ENCODE peak calls at places on chromosomes 6 and 20, in nine cellular contexts. M is heart left ventricle, O is nephron progenitor cell, L is mesothelial cell of epicardium, Q is right lobe of liver, Y is GM12878, R is thoracic aorta, W is BE2C, C is RWPE1. E is an unnamed sample.

GRCh38 chr6:112027942-112028674 is 25.8 kb upstream of the CCN6 start:
- DNase-seq in M (no peak), O (no peak), L (no peak), Q (no peak), Y (no peak), R (no peak), W (no peak), C (no peak), E (no peak)

GRCh38 chr6:169250660-169251059 is 3.0 kb downstream of the THBS2 start:
- DNase-seq in M (peak), O (no peak), L (no peak), Q (no peak), Y (no peak), R (no peak), W (no peak), C (peak), E (no peak)

GRCh38 chr20:771741-772464 is 3.6 kb upstream of the SLC52A3 start:
- DNase-seq in M (no peak), O (no peak), L (no peak), Q (no peak), Y (no peak), R (no peak), W (no peak), C (no peak), E (no peak)

GRCh38 chr6:73506246-73506645 is 14.6 kb downstream of the EEF1A1 start:
- DNase-seq in M (no peak), O (no peak), L (no peak), Q (no peak), Y (no peak), R (no peak), W (no peak), C (no peak), E (no peak)

GRCh38 chr20:33919653-33920052 is 74.1 kb upstream of the RALY start:
- DNase-seq in M (no peak), O (no peak), L (no peak), Q (no peak), Y (no peak), R (no peak), W (no peak), C (no peak), E (no peak)

GRCh38 chr6:150448221-150448620 is 79.4 kb downstream of the IYD start:
- DNase-seq in M (no peak), O (no peak), L (no peak), Q (no peak), Y (no peak), R (no peak), W (no peak), C (peak), E (no peak)

GRCh38 chr6:110476046-110476849 is at the start of gene SLC22A16:
- DNase-seq in M (peak), O (no peak), L (no peak), Q (peak), Y (no peak), R (no peak), W (no peak), C (no peak), E (no peak)

GRCh38 chr20:23520185-23520584 is 29.3 kb downstream of the CST8 start:
- DNase-seq in M (no peak), O (no peak), L (no peak), Q (no peak), Y (no peak), R (no peak), W (no peak), C (no peak), E (no peak)

GRCh38 chr6:166636191-166636938 is 9.3 kb upstream of the RPS6KA2 start:
- DNase-seq in M (no peak), O (no peak), L (no peak), Q (no peak), Y (no peak), R (no peak), W (no peak), C (no peak), E (no peak)

GRCh38 chr6:17705428-17705777 is 1.3 kb downstream of the NUP153 start:
- DNase-seq in M (peak), O (peak), L (no peak), Q (peak), Y (no peak), R (peak), W (peak), C (peak), E (no peak)

GRCh38 chr6:109033655-109034054 is 61.0 kb downstream of the SESN1 start:
- DNase-seq in M (no peak), O (no peak), L (no peak), Q (no peak), Y (no peak), R (no peak), W (no peak), C (no peak), E (no peak)

GRCh38 chr6:71406871-71407860 is 118.6 kb downstream of the OGFRL1 start:
- DNase-seq in M (no peak), O (no peak), L (no peak), Q (no peak), Y (no peak), R (no peak), W (no peak), C (no peak), E (no peak)

GRCh38 chr6:160249687-160250086 is 8.9 kb downstream of the SLC22A2 start:
- DNase-seq in M (no peak), O (no peak), L (no peak), Q (no peak), Y (no peak), R (no peak), W (no peak), C (no peak), E (no peak)

GRCh38 chr6:72461144-72461543 is 160.7 kb upstream of the KCNQ5 start:
- DNase-seq in M (no peak), O (no peak), L (no peak), Q (no peak), Y (no peak), R (no peak), W (no peak), C (no peak), E (no peak)

GRCh38 chr20:53935353-53936084 is 134.9 kb downstream of the BCAS1 start:
- DNase-seq in M (no peak), O (no peak), L (no peak), Q (no peak), Y (no peak), R (no peak), W (no peak), C (no peak), E (no peak)

GRCh38 chr6:145699462-145699861 is 35.9 kb downstream of the EPM2A start:
- DNase-seq in M (no peak), O (no peak), L (no peak), Q (no peak), Y (no peak), R (no peak), W (no peak), C (peak), E (no peak)

GRCh38 chr20:47792021-47792618 is 6.8 kb upstream of the SULF2 start:
- DNase-seq in M (peak), O (no peak), L (no peak), Q (no peak), Y (no peak), R (peak), W (peak), C (peak), E (no peak)

GRCh38 chr20:21229163-21229562 is 74.0 kb upstream of the XRN2 start:
- DNase-seq in M (no peak), O (no peak), L (no peak), Q (no peak), Y (no peak), R (no peak), W (no peak), C (peak), E (no peak)

GRCh38 chr6:122428781-122429180 is 29.3 kb downstream of the HSF2 start:
- DNase-seq in M (no peak), O (no peak), L (no peak), Q (no peak), Y (no peak), R (no peak), W (no peak), C (no peak), E (no peak)

GRCh38 chr6:41237128-41237527 is 9.0 kb downstream of the TREML4 start:
- DNase-seq in M (no peak), O (no peak), L (no peak), Q (no peak), Y (no peak), R (no peak), W (no peak), C (no peak), E (no peak)

GRCh38 chr6:10558575-10558974 is 37.4 kb downstream of the GCNT2 start:
- DNase-seq in M (peak), O (no peak), L (no peak), Q (no peak), Y (no peak), R (no peak), W (peak), C (no peak), E (no peak)

GRCh38 chr20:22579711-22580697 is 4.4 kb downstream of the FOXA2 start:
- DNase-seq in M (no peak), O (peak), L (no peak), Q (peak), Y (no peak), R (no peak), W (no peak), C (no peak), E (no peak)

GRCh38 chr6:136669299-136669699 is 119.1 kb upstream of the MAP7 start:
- DNase-seq in M (no peak), O (no peak), L (no peak), Q (no peak), Y (no peak), R (no peak), W (no peak), C (peak), E (no peak)

GRCh38 chr6:156795825-156796224 is 18.6 kb downstream of the ARID1B start:
- DNase-seq in M (no peak), O (no peak), L (no peak), Q (no peak), Y (no peak), R (no peak), W (peak), C (no peak), E (no peak)

GRCh38 chr20:40892642-40893041 is 136.0 kb upstream of the TOP1 start:
- DNase-seq in M (no peak), O (no peak), L (no peak), Q (no peak), Y (no peak), R (no peak), W (no peak), C (no peak), E (no peak)

GRCh38 chr6:15948930-15949900 is 179.7 kb upstream of the MYLIP start:
- DNase-seq in M (no peak), O (peak), L (no peak), Q (no peak), Y (no peak), R (no peak), W (peak), C (peak), E (no peak)

GRCh38 chr20:34974246-34974645 is 18.6 kb downstream of the MYH7B start:
- DNase-seq in M (no peak), O (no peak), L (no peak), Q (no peak), Y (no peak), R (no peak), W (no peak), C (no peak), E (no peak)

GRCh38 chr6:29958046-29958445 is 15.7 kb downstream of the HLA-A start:
- DNase-seq in M (no peak), O (no peak), L (no peak), Q (no peak), Y (no peak), R (no peak), W (no peak), C (no peak), E (no peak)

GRCh38 chr6:132919476-132919875 is 105.1 kb downstream of the RPS12 start:
- DNase-seq in M (peak), O (no peak), L (no peak), Q (peak), Y (no peak), R (no peak), W (no peak), C (peak), E (no peak)

GRCh38 chr6:65627015-65627414 is 80.0 kb downstream of the EYS start:
- DNase-seq in M (no peak), O (no peak), L (no peak), Q (no peak), Y (no peak), R (no peak), W (no peak), C (no peak), E (no peak)

GRCh38 chr6:114432380-114432779 is 89.6 kb upstream of the HS3ST5 start:
- DNase-seq in M (no peak), O (peak), L (no peak), Q (no peak), Y (no peak), R (no peak), W (peak), C (no peak), E (no peak)

GRCh38 chr20:24987244-24987643 is 5.3 kb downstream of the APMAP start:
- DNase-seq in M (peak), O (no peak), L (no peak), Q (no peak), Y (no peak), R (no peak), W (no peak), C (no peak), E (no peak)

GRCh38 chr6:158680441-158680840 is 30.6 kb downstream of the SYTL3 start:
- DNase-seq in M (no peak), O (no peak), L (no peak), Q (no peak), Y (no peak), R (no peak), W (no peak), C (no peak), E (no peak)

DNA sequence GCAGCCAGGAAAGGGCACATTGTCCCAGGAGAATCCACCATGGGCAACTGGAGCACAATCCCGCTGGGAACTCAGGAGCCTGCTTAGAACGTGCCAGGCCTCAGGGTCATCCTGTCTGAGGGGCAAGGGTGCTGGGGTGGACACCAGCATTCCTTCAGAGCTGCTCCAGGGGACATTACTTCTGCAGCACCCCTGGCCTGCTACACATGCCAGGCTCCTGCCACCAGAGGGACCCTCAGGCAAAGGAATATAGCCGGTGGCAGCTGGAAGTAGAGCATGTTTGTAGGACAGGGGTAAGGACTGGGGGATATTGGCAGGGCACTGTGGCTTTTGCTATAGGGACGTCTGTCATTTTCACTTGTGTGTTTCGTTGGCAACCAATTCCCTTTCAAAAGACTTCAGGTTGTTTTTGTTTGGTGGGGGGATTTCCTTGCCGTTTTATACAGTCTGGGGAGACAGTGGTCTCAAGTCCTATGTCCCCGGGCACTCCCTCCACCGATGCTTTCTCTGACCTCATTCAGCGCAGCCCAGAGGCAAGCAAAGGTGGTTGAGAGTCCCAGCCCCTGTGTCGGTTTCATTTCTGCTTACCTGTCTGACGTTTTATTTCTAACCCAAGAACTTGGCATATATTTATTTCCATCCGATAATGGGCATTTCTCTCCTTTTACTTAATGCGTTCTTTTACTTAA is 130.8 kb downstream of the JPH2 start:
- DNase-seq in M (no peak), O (peak), L (no peak), Q (no peak), Y (no peak), R (no peak), W (peak), C (peak), E (peak)
- TF ChIP-seq CTCF in M (peak), O (peak), L (no peak), Q (peak), Y (peak), R (no peak), W (peak), C (peak), E (peak)

DNA sequence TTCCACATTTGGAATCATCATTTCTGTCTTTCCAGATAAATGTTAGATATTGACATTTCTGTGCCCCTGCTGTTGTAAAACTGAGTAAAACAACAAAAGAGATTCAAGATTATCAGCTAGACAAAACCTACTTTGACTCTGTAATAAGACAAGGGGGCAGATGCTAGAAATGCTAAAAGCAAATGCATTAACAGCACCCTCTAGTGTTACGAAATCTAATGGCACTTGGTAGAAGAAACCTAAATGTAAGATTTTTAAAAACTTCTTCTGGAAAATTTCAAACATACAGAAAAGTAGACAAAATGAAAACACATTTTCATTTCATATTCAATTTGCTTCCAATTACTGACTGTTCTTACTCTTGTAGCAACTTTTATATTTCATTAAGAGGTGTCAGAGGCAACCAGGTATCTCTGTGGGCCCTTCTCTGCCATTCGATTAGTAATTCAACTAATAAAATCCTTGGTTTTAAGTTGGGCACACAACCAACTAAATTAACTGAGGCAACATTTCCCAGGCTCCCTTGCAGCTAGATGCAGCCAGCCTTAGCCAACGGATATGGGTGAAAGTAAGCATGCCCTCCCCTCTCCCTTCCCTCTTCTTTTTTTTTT is 45.0 kb downstream of the SLC23A2 start:
- DNase-seq in M (no peak), O (no peak), L (no peak), Q (no peak), Y (no peak), R (no peak), W (no peak), C (peak), E (no peak)
- TF ChIP-seq CTCF in M (peak), O (peak), L (peak), Q (peak), Y (peak), R (peak), W (peak), C (peak), E (peak)

GRCh38 chr6:129434091-129434490 is 275.9 kb downstream of the ARHGAP18 start:
- DNase-seq in M (no peak), O (no peak), L (no peak), Q (no peak), Y (no peak), R (no peak), W (no peak), C (no peak), E (no peak)

GRCh38 chr6:129429953-129430352 is 280.0 kb downstream of the ARHGAP18 start:
- DNase-seq in M (no peak), O (no peak), L (no peak), Q (no peak), Y (no peak), R (no peak), W (no peak), C (no peak), E (no peak)

GRCh38 chr6:129432738-129433137 is 277.2 kb downstream of the ARHGAP18 start:
- DNase-seq in M (no peak), O (no peak), L (no peak), Q (no peak), Y (no peak), R (no peak), W (no peak), C (peak), E (no peak)
- TF ChIP-seq CTCF in M (no peak), O (peak), L (no peak), Q (no peak), Y (no peak), R (no peak), W (peak), C (no peak), E (no peak)

DNA sequence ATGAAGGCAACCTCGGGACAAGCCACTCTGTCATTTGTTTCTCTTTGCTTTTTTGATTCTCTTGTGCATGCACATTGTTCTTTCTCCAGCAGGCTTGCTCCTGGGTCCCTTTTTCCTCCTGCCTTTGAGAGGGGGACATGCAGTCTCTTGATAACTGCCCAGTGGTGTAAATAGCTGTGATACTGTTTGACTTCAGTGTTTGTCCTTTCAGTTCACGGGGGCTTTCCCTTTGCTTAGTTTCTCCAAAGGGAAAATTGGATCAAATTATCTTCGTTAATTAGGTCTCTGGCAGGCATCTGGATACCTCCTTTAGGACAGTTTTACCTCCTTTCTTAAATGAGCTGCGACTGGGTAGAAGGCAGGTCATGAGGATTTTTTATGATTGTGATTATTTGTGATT is 41.5 kb downstream of the RALGAPB start:
- DNase-seq in M (no peak), O (no peak), L (no peak), Q (no peak), Y (no peak), R (no peak), W (no peak), C (no peak), E (no peak)
- TF ChIP-seq CTCF in M (no peak), O (no peak), L (no peak), Q (no peak), Y (no peak), R (no peak), W (no peak), C (no peak), E (no peak)

GRCh38 chr6:626236-626635 is 30.7 kb downstream of the HUS1B start:
- DNase-seq in M (no peak), O (peak), L (no peak), Q (no peak), Y (no peak), R (no peak), W (no peak), C (no peak), E (no peak)

GRCh38 chr6:621916-622315 is 35.0 kb downstream of the HUS1B start:
- DNase-seq in M (no peak), O (no peak), L (no peak), Q (no peak), Y (no peak), R (no peak), W (no peak), C (no peak), E (no peak)

GRCh38 chr6:628772-629171 is 28.1 kb downstream of the HUS1B start:
- DNase-seq in M (no peak), O (no peak), L (no peak), Q (no peak), Y (peak), R (no peak), W (no peak), C (no peak), E (no peak)

GRCh38 chr6:622462-622861 is 34.4 kb downstream of the HUS1B start:
- DNase-seq in M (no peak), O (no peak), L (no peak), Q (no peak), Y (no peak), R (no peak), W (no peak), C (no peak), E (no peak)

DNA sequence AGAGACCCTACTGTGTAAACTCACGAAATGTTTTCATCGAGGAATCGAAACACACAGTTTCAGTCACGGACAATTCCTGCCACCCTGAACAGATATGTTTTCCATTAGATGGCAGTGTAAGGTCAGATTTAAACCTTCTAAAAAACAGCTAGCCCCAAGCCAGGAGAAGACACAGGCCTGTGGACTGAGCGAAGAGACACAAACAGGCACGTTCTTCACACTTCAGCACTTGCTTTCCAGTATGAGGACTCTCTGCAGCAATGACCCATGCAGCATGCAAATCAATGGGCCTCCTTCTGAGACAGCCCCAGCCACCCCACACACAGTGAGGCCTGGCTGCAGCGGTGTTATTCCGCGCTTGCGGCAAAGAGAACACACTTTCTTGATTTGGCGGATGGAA is 31.9 kb downstream of the HUS1B start:
- DNase-seq in M (no peak), O (peak), L (no peak), Q (no peak), Y (peak), R (no peak), W (no peak), C (peak), E (no peak)
- TF ChIP-seq CTCF in M (peak), O (no peak), L (no peak), Q (no peak), Y (peak), R (no peak), W (peak), C (no peak), E (no peak)

GRCh38 chr6:43835872-43836419 is 65.9 kb downstream of the VEGFA start:
- DNase-seq in M (no peak), O (peak), L (no peak), Q (no peak), Y (no peak), R (no peak), W (no peak), C (no peak), E (peak)

GRCh38 chr6:43837501-43837900 is 67.5 kb downstream of the VEGFA start:
- DNase-seq in M (no peak), O (no peak), L (no peak), Q (no peak), Y (no peak), R (no peak), W (no peak), C (no peak), E (no peak)

GRCh38 chr6:43840490-43841218 is 70.6 kb downstream of the VEGFA start:
- DNase-seq in M (no peak), O (no peak), L (no peak), Q (no peak), Y (no peak), R (no peak), W (no peak), C (no peak), E (no peak)

GRCh38 chr6:43836507-43836906 is 66.5 kb downstream of the VEGFA start:
- DNase-seq in M (no peak), O (no peak), L (no peak), Q (no peak), Y (no peak), R (no peak), W (no peak), C (peak), E (peak)

GRCh38 chr6:43838276-43839036 is 68.4 kb downstream of the VEGFA start:
- DNase-seq in M (peak), O (peak), L (no peak), Q (peak), Y (no peak), R (no peak), W (peak), C (peak), E (peak)
- TF ChIP-seq CTCF in M (peak), O (peak), L (peak), Q (peak), Y (peak), R (no peak), W (peak), C (no peak), E (peak)